ENCODE peak calls at places on chromosomes 6 and 20, in six cellular contexts. K, L, H, Y, B and R are unnamed samples.

GRCh38 chr6:164085552-164086325 is 671.2 kb downstream of the QKI start:
- DNase-seq in Y (no peak), B (no peak), H (no peak), K (no peak), L (no peak), R (no peak)

GRCh38 chr6:101818056-101818455 is 424.5 kb downstream of the GRIK2 start:
- DNase-seq in K (no peak), L (no peak), B (no peak), Y (no peak), H (no peak), R (no peak)

GRCh38 chr6:91055959-91056358 is 469.1 kb upstream of the MAP3K7 start:
- DNase-seq in Y (no peak), B (no peak), H (no peak), K (no peak), L (no peak), R (no peak)

GRCh38 chr6:21262504-21262903 is 331.0 kb upstream of the SOX4 start:
- DNase-seq in Y (no peak), B (no peak), L (no peak), H (no peak), K (no peak), R (no peak)

GRCh38 chr6:36986704-36987047 is 680 bp upstream of the MTCH1 start:
- DNase-seq in K (no peak), H (no peak), Y (no peak), B (no peak), L (no peak), R (no peak)

GRCh38 chr6:26195924-26196845 is 109.0 kb downstream of the HFE start:
- DNase-seq in Y (peak; percentile 23), L (peak; percentile 59), K (no peak), H (no peak), B (no peak), R (no peak)

GRCh38 chr6:106098383-106099234 is 12.5 kb downstream of the PRDM1 start:
- DNase-seq in B (no peak), K (no peak), L (peak; percentile 33), Y (peak; percentile 89), H (peak; percentile 38), R (peak; percentile 33)

GRCh38 chr6:35691027-35691824 is 2.5 kb upstream of the FKBP5 start:
- DNase-seq in L (peak; percentile 77), Y (peak; percentile 44), K (peak; percentile 92), H (no peak), B (peak; percentile 91), R (peak; percentile 90)

GRCh38 chr6:5279891-5280338 is 18.6 kb downstream of the FARS2 start:
- DNase-seq in Y (peak; percentile 11), L (no peak), K (no peak), B (no peak), H (no peak), R (no peak)

GRCh38 chr6:112485813-112486212 is 138.7 kb downstream of the RFPL4B start:
- DNase-seq in H (no peak), L (no peak), K (no peak), Y (no peak), B (no peak), R (no peak)

GRCh38 chr6:67933278-67933677 is 701.8 kb upstream of the ADGRB3 start:
- DNase-seq in L (no peak), B (no peak), H (no peak), Y (no peak), K (no peak), R (peak; percentile 15)

GRCh38 chr6:116514103-116514502 is 2.7 kb downstream of the CALHM5 start:
- DNase-seq in Y (no peak), B (no peak), H (no peak), L (no peak), K (no peak), R (no peak)

GRCh38 chr6:87473419-87473903 is 687 bp downstream of the SLC35A1 start:
- DNase-seq in Y (peak; percentile 44), L (no peak), H (no peak), K (peak; percentile 55), B (no peak), R (peak; percentile 78)

GRCh38 chr6:33589723-33590530 is 9.9 kb upstream of the BAK1 start:
- DNase-seq in K (peak; percentile 39), L (peak; percentile 79), H (peak; percentile 87), Y (peak; percentile 92), B (no peak), R (peak; percentile 80)

GRCh38 chr6:55632953-55633352 is 54.0 kb upstream of the HMGCLL1 start:
- DNase-seq in H (no peak), B (no peak), K (no peak), L (no peak), Y (peak; percentile 11), R (no peak)

GRCh38 chr20:10090588-10091166 is 55.9 kb downstream of the ANKEF1 start:
- DNase-seq in L (peak; percentile 29), B (peak; percentile 52), K (peak; percentile 38), Y (peak; percentile 53), H (peak; percentile 38), R (peak; percentile 70)

GRCh38 chr20:37445041-37445440 is 76.0 kb upstream of the NNAT start:
- DNase-seq in Y (no peak), H (no peak), B (no peak), L (no peak), K (no peak), R (no peak)

GRCh38 chr20:46741924-46742692 is 32.7 kb downstream of the SLC2A10 start:
- DNase-seq in Y (no peak), K (no peak), L (no peak), H (no peak), B (no peak), R (no peak)

GRCh38 chr6:155314773-155315515 is 660 bp upstream of the TFB1M start:
- DNase-seq in B (peak; percentile 83), Y (peak; percentile 79), H (peak; percentile 82), K (no peak), L (no peak), R (peak; percentile 67)

GRCh38 chr6:155316419-155316818 is 2.1 kb upstream of the TFB1M start:
- DNase-seq in Y (no peak), L (no peak), H (no peak), K (no peak), B (no peak), R (no peak)

GRCh38 chr6:155315516-155315871 is 1.2 kb upstream of the TFB1M start:
- DNase-seq in B (no peak), H (no peak), K (no peak), L (no peak), Y (no peak), R (no peak)

GRCh38 chr6:155313602-155314091 is 637 bp downstream of the TFB1M start:
- DNase-seq in K (no peak), B (no peak), H (no peak), Y (no peak), L (no peak), R (no peak)

DNA sequence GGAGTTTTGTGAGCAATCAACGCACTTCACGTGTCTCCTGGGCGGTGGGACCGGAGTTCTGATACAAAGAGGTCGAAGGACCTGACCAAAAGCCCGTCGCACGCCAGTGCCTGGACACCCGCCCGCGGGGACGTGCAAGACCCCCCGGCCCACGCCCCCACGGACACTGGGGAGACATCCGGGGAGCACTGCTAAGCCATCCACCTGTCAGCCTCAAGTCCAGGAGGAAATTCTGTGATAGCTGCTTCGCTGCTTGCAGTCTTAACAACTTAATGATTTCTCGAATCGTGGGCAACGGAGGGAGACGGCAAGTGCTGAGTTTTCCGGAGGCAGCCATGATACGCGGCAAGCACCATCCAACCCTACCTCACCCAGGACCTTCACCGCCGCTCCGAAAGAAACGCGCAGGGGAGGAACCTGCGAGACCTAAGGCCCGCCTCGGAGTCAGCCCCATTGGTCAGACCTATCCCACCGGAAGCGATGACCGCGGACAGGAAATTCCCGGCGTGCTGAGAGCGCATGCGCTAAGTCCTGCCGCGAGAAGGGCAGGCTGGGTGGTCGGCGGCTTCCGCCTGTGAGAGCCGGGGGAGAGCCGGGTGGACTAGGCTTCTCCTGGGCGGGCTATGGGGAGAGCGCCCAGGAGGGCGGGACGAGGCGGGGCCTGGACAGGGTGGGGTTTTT is at the start of gene TFB1M:
- DNase-seq in L (peak; percentile 98), B (peak; percentile 99), H (peak; percentile 98), K (peak; percentile 98), Y (peak; percentile 98), R (peak; percentile 99)
- TF ChIP-seq POLR2A in L (peak; percentile 70), B (peak; percentile 91), H (no peak), K (peak; percentile 83), Y (peak; percentile 83), R (peak; percentile 30)

DNA sequence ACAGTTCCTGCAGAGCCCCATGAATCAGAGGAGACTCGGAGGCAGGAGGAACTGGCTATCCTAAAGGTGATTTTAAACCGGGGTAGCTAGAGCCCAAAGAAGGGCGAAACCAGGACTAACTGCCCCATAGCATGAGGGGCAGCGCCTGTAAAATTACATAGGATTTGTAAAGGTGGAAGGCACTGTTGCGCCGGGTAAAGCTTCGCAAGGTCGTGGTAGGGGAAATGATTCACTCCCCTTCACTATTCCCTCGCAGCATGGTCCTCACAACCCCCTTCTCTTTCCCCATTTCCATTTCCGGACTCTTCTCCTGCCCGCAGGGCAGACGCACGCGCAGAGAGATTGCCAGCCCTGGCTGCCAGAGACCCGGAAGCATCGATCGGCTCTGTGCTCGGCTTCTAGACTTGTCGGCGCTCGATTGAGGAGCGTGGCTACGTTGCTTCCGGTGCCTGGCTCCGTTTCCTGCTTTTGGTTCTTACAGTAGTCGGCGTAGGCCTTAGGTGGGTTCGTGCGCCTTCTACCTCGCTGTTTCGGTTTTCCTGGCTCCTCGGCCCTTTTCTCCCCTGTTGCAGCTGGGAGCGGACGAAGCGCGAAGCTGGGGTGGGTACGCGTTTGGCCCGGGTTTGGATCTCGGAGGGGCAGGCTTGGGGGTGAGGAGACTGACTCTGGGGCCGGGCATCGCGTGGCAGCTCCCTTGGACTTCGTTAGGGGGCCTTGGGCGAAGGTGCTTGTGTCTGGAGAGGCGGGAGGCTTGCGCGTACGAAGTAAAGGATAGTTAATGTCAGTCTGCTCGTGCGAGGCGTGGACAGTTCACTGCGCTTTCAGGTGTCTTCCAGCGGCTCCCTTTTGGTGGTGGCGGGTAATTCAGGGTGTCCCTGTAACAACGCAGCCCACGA is at the start of gene SNRPB2:
- DNase-seq in Y (peak; percentile 95), L (peak; percentile 91), B (peak; percentile 95), K (peak; percentile 91), H (peak; percentile 87), R (peak; percentile 99)
- TF ChIP-seq POLR2A in Y (peak; percentile 94), L (peak; percentile 64), B (peak; percentile 61), K (peak; percentile 54), H (peak; percentile 71), R (no peak)

DNA sequence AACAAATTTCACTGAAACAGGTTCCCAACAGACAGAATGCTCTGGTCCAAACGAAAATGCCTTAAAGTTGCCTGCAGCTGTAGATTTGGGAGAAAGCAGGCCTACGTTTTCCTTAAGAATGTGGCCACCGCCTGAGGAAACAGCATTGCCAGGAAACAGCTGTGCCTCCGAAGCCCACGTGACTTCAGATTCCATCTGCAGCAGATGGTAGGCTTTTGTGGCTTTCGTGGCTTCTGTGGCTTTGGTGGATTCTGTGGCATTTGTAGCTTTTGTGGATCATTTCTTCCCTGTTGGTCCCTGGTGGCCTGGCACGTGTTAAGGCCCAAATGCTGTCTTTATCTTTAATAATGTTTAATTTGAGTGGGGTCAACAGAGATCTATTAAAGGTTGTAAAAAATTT is 222.9 kb downstream of the TTLL2 start:
- DNase-seq in Y (no peak), H (no peak), K (no peak), L (no peak), B (no peak), R (no peak)
- TF ChIP-seq POLR2A in Y (no peak), H (no peak), K (no peak), L (no peak), B (no peak), R (no peak)

DNA sequence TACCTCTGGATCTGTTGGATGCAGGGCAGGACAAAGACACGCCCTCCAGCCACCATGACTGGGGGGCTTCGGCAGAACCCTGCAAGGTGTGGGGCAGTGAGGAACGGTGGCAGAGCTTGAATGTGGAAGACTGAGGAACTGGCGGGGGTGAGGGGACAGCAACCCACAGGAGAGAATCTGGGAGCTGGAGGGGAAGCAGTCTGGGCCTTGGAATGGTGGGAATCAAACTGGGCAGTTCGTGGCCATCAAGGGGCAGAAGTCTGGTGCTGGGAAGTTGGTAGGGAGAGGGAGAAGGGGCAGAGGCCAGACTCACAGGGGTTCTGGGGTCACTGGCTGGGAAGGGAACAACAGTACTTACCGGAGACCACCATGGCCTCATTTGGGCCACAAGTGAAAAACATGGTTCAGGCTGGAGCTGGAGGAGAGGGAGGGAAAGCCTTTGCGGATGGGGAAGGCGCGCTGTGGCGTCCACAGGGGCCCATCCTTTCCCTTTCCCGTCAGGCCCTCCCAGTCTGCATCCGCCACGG is 635 bp downstream of the FLOT1 start:
- DNase-seq in K (no peak), Y (no peak), L (no peak), H (no peak), B (no peak), R (no peak)
- TF ChIP-seq POLR2A in K (no peak), Y (peak; percentile 90), L (no peak), H (no peak), B (no peak), R (no peak)